ENCODE peak calls at places on chromosomes 6 and 20, in five cellular contexts. One of them, this sample, is unnamed.

GRCh38 chr6:26375270-26375669 is 7.6 kb upstream of the BTN2A2 start:
- ATAC-seq in Panc1: no peak
- ATAC-seq in GM23338: peak; percentile 53
- ATAC-seq in HCT116: no peak
- ATAC-seq in upper lobe of left lung: no peak
- ATAC-seq in this sample: no peak

GRCh38 chr6:11491998-11492397 is 45.6 kb upstream of the TMEM170B start:
- ATAC-seq in Panc1: no peak
- ATAC-seq in GM23338: no peak
- ATAC-seq in HCT116: no peak
- ATAC-seq in upper lobe of left lung: no peak
- ATAC-seq in this sample: no peak

GRCh38 chr6:113351183-113351834 is 505.8 kb upstream of the MARCKS start:
- ATAC-seq in Panc1: no peak
- ATAC-seq in GM23338: no peak
- ATAC-seq in HCT116: no peak
- ATAC-seq in upper lobe of left lung: peak; percentile 16
- ATAC-seq in this sample: no peak

GRCh38 chr6:20599302-20600051 is 65.2 kb downstream of the CDKAL1 start:
- ATAC-seq in Panc1: no peak
- ATAC-seq in GM23338: no peak
- ATAC-seq in HCT116: no peak
- ATAC-seq in upper lobe of left lung: no peak
- ATAC-seq in this sample: no peak

GRCh38 chr6:168683621-168684020 is 242.6 kb downstream of the SMOC2 start:
- ATAC-seq in Panc1: no peak
- ATAC-seq in GM23338: peak; percentile 70
- ATAC-seq in HCT116: no peak
- ATAC-seq in upper lobe of left lung: no peak
- ATAC-seq in this sample: no peak

GRCh38 chr20:6245436-6245835 is 122.6 kb upstream of the FERMT1 start:
- ATAC-seq in Panc1: no peak
- ATAC-seq in GM23338: no peak
- ATAC-seq in HCT116: no peak
- ATAC-seq in upper lobe of left lung: no peak
- ATAC-seq in this sample: no peak

GRCh38 chr6:138977242-138977641 is 10.8 kb downstream of the REPS1 start:
- ATAC-seq in Panc1: no peak
- ATAC-seq in GM23338: peak; percentile 14
- ATAC-seq in HCT116: no peak
- ATAC-seq in upper lobe of left lung: no peak
- ATAC-seq in this sample: no peak

GRCh38 chr6:116560130-116560529 is 6.6 kb downstream of the CALHM4 start:
- ATAC-seq in Panc1: no peak
- ATAC-seq in GM23338: no peak
- ATAC-seq in HCT116: no peak
- ATAC-seq in upper lobe of left lung: no peak
- ATAC-seq in this sample: no peak

GRCh38 chr6:408599-409102 is 17.1 kb downstream of the IRF4 start:
- ATAC-seq in Panc1: peak; percentile 56
- ATAC-seq in GM23338: peak; percentile 99
- ATAC-seq in HCT116: peak; percentile 100
- ATAC-seq in upper lobe of left lung: peak; percentile 95
- ATAC-seq in this sample: peak; percentile 91

GRCh38 chr6:51369485-51369884 is 550.8 kb downstream of the TFAP2B start:
- ATAC-seq in Panc1: no peak
- ATAC-seq in GM23338: no peak
- ATAC-seq in HCT116: no peak
- ATAC-seq in upper lobe of left lung: no peak
- ATAC-seq in this sample: no peak

GRCh38 chr6:98832282-98833100 is 1.9 kb upstream of the POU3F2 start:
- ATAC-seq in Panc1: peak; percentile 6
- ATAC-seq in GM23338: peak; percentile 4
- ATAC-seq in HCT116: no peak
- ATAC-seq in upper lobe of left lung: peak; percentile 68
- ATAC-seq in this sample: peak; percentile 3

GRCh38 chr20:33211817-33212424 is 5.2 kb upstream of the BPIFA3 start:
- ATAC-seq in Panc1: peak; percentile 96
- ATAC-seq in GM23338: peak; percentile 96
- ATAC-seq in HCT116: peak; percentile 95
- ATAC-seq in upper lobe of left lung: peak; percentile 46
- ATAC-seq in this sample: no peak

GRCh38 chr20:10699941-10700340 is 26.1 kb upstream of the JAG1 start:
- ATAC-seq in Panc1: no peak
- ATAC-seq in GM23338: no peak
- ATAC-seq in HCT116: no peak
- ATAC-seq in upper lobe of left lung: no peak
- ATAC-seq in this sample: no peak

GRCh38 chr20:44664127-44664526 is 12.6 kb upstream of the ADA start:
- ATAC-seq in Panc1: no peak
- ATAC-seq in GM23338: no peak
- ATAC-seq in HCT116: no peak
- ATAC-seq in upper lobe of left lung: peak; percentile 71
- ATAC-seq in this sample: peak; percentile 43

GRCh38 chr6:169933251-169933821 is 181.9 kb downstream of the ERMARD start:
- ATAC-seq in Panc1: no peak
- ATAC-seq in GM23338: peak; percentile 66
- ATAC-seq in HCT116: no peak
- ATAC-seq in upper lobe of left lung: no peak
- ATAC-seq in this sample: no peak

GRCh38 chr20:31819083-31819784 is at the start of gene MYLK2:
- ATAC-seq in Panc1: no peak
- ATAC-seq in GM23338: no peak
- ATAC-seq in HCT116: no peak
- ATAC-seq in upper lobe of left lung: no peak
- ATAC-seq in this sample: no peak

GRCh38 chr6:108850669-108851467 is 2.6 kb downstream of the ARMC2 start:
- ATAC-seq in Panc1: no peak
- ATAC-seq in GM23338: no peak
- ATAC-seq in HCT116: no peak
- ATAC-seq in upper lobe of left lung: no peak
- ATAC-seq in this sample: no peak

GRCh38 chr6:37851997-37852524 is 32.5 kb downstream of the ZFAND3 start:
- ATAC-seq in Panc1: no peak
- ATAC-seq in GM23338: no peak
- ATAC-seq in HCT116: no peak
- ATAC-seq in upper lobe of left lung: no peak
- ATAC-seq in this sample: no peak

GRCh38 chr20:47269309-47270165 is 87.0 kb downstream of the ZMYND8 start:
- ATAC-seq in Panc1: no peak
- ATAC-seq in GM23338: no peak
- ATAC-seq in HCT116: no peak
- ATAC-seq in upper lobe of left lung: no peak
- ATAC-seq in this sample: no peak

GRCh38 chr20:33711446-33711738 is 8.7 kb downstream of the PXMP4 start:
- ATAC-seq in Panc1: no peak
- ATAC-seq in GM23338: no peak
- ATAC-seq in HCT116: no peak
- ATAC-seq in upper lobe of left lung: no peak
- ATAC-seq in this sample: no peak

GRCh38 chr6:16596890-16597331 is 164.3 kb downstream of the ATXN1 start:
- ATAC-seq in Panc1: no peak
- ATAC-seq in GM23338: peak; percentile 85
- ATAC-seq in HCT116: no peak
- ATAC-seq in upper lobe of left lung: no peak
- ATAC-seq in this sample: no peak

GRCh38 chr20:5827098-5827853 is 77.1 kb downstream of the SHLD1 start:
- ATAC-seq in Panc1: no peak
- ATAC-seq in GM23338: no peak
- ATAC-seq in HCT116: no peak
- ATAC-seq in upper lobe of left lung: peak; percentile 24
- ATAC-seq in this sample: no peak

GRCh38 chr20:48817367-48818030 is 10.3 kb downstream of the PREX1 start:
- ATAC-seq in Panc1: no peak
- ATAC-seq in GM23338: no peak
- ATAC-seq in HCT116: no peak
- ATAC-seq in upper lobe of left lung: no peak
- ATAC-seq in this sample: no peak

GRCh38 chr6:72740135-72740534 is 118.3 kb downstream of the KCNQ5 start:
- ATAC-seq in Panc1: no peak
- ATAC-seq in GM23338: no peak
- ATAC-seq in HCT116: no peak
- ATAC-seq in upper lobe of left lung: no peak
- ATAC-seq in this sample: no peak

GRCh38 chr6:144007779-144008500 is at the start of gene PLAGL1:
- ATAC-seq in Panc1: peak; percentile 94
- ATAC-seq in GM23338: peak; percentile 89
- ATAC-seq in HCT116: peak; percentile 85
- ATAC-seq in upper lobe of left lung: peak; percentile 94
- ATAC-seq in this sample: peak; percentile 90

GRCh38 chr6:5517781-5518180 is 256.5 kb downstream of the FARS2 start:
- ATAC-seq in Panc1: no peak
- ATAC-seq in GM23338: no peak
- ATAC-seq in HCT116: no peak
- ATAC-seq in upper lobe of left lung: no peak
- ATAC-seq in this sample: no peak

GRCh38 chr6:78010130-78010529 is 357.3 kb downstream of the MEI4 start:
- ATAC-seq in Panc1: no peak
- ATAC-seq in GM23338: no peak
- ATAC-seq in HCT116: no peak
- ATAC-seq in upper lobe of left lung: no peak
- ATAC-seq in this sample: no peak

GRCh38 chr6:9516207-9516606 is 898.7 kb downstream of the TFAP2A start:
- ATAC-seq in Panc1: peak; percentile 96
- ATAC-seq in GM23338: peak; percentile 68
- ATAC-seq in HCT116: peak; percentile 93
- ATAC-seq in upper lobe of left lung: no peak
- ATAC-seq in this sample: no peak

GRCh38 chr6:152975204-152975915 is 7.5 kb downstream of the FBXO5 start:
- ATAC-seq in Panc1: no peak
- ATAC-seq in GM23338: no peak
- ATAC-seq in HCT116: no peak
- ATAC-seq in upper lobe of left lung: peak; percentile 78
- ATAC-seq in this sample: no peak

GRCh38 chr20:18138639-18139583 is 1.2 kb downstream of the KAT14 start:
- ATAC-seq in Panc1: no peak
- ATAC-seq in GM23338: no peak
- ATAC-seq in HCT116: no peak
- ATAC-seq in upper lobe of left lung: no peak
- ATAC-seq in this sample: no peak

GRCh38 chr20:40286991-40287531 is 402.0 kb downstream of the MAFB start:
- ATAC-seq in Panc1: no peak
- ATAC-seq in GM23338: peak; percentile 28
- ATAC-seq in HCT116: no peak
- ATAC-seq in upper lobe of left lung: peak; percentile 59
- ATAC-seq in this sample: no peak

GRCh38 chr6:138004423-138005287 is 102.6 kb downstream of the PERP start:
- ATAC-seq in Panc1: peak; percentile 81
- ATAC-seq in GM23338: peak; percentile 52
- ATAC-seq in HCT116: peak; percentile 71
- ATAC-seq in upper lobe of left lung: peak; percentile 42
- ATAC-seq in this sample: no peak

GRCh38 chr20:1001116-1001515 is 995 bp downstream of the RSPO4 start:
- ATAC-seq in Panc1: no peak
- ATAC-seq in GM23338: no peak
- ATAC-seq in HCT116: no peak
- ATAC-seq in upper lobe of left lung: no peak
- ATAC-seq in this sample: no peak

GRCh38 chr6:121526282-121526681 is 90.8 kb downstream of the GJA1 start:
- ATAC-seq in Panc1: no peak
- ATAC-seq in GM23338: peak; percentile 67
- ATAC-seq in HCT116: no peak
- ATAC-seq in upper lobe of left lung: no peak
- ATAC-seq in this sample: no peak

GRCh38 chr6:139030211-139030530 is 1.6 kb downstream of the ABRACL start:
- ATAC-seq in Panc1: no peak
- ATAC-seq in GM23338: no peak
- ATAC-seq in HCT116: no peak
- ATAC-seq in upper lobe of left lung: no peak
- ATAC-seq in this sample: no peak

GRCh38 chr6:33607784-33608161 is 13.3 kb upstream of the ITPR3 start:
- ATAC-seq in Panc1: peak; percentile 60
- ATAC-seq in GM23338: peak; percentile 6
- ATAC-seq in HCT116: peak; percentile 80
- ATAC-seq in upper lobe of left lung: no peak
- ATAC-seq in this sample: no peak

GRCh38 chr6:87825865-87826264 is 123.8 kb upstream of the AKIRIN2 start:
- ATAC-seq in Panc1: no peak
- ATAC-seq in GM23338: no peak
- ATAC-seq in HCT116: no peak
- ATAC-seq in upper lobe of left lung: peak; percentile 79
- ATAC-seq in this sample: no peak

GRCh38 chr6:79373880-79374279 is 139.4 kb upstream of the HMGN3 start:
- ATAC-seq in Panc1: no peak
- ATAC-seq in GM23338: no peak
- ATAC-seq in HCT116: no peak
- ATAC-seq in upper lobe of left lung: no peak
- ATAC-seq in this sample: no peak
- TF ChIP-seq POLR2AphosphoS5 in Panc1: no peak
- TF ChIP-seq POLR2AphosphoS5 in GM23338: no peak
- TF ChIP-seq POLR2AphosphoS5 in HCT116: no peak
- TF ChIP-seq POLR2AphosphoS5 in upper lobe of left lung: no peak
- TF ChIP-seq POLR2AphosphoS5 in this sample: no peak

GRCh38 chr20:61724376-61724775 is 341.3 kb downstream of the TAF4 start:
- ATAC-seq in Panc1: no peak
- ATAC-seq in GM23338: peak; percentile 92
- ATAC-seq in HCT116: peak; percentile 76
- ATAC-seq in upper lobe of left lung: no peak
- ATAC-seq in this sample: no peak
- H3K27me3 ChIP-seq in Panc1: peaks cover 2% of the 10 kb centered on the region
- H3K27me3 ChIP-seq in GM23338: no peaks in the 10 kb centered on the region
- H3K27me3 ChIP-seq in HCT116: peaks cover 29% of the 10 kb centered on the region
- H3K27me3 ChIP-seq in upper lobe of left lung: no peaks in the 10 kb centered on the region
- H3K27me3 ChIP-seq in this sample: peaks cover 61% of the 10 kb centered on the region

DNA sequence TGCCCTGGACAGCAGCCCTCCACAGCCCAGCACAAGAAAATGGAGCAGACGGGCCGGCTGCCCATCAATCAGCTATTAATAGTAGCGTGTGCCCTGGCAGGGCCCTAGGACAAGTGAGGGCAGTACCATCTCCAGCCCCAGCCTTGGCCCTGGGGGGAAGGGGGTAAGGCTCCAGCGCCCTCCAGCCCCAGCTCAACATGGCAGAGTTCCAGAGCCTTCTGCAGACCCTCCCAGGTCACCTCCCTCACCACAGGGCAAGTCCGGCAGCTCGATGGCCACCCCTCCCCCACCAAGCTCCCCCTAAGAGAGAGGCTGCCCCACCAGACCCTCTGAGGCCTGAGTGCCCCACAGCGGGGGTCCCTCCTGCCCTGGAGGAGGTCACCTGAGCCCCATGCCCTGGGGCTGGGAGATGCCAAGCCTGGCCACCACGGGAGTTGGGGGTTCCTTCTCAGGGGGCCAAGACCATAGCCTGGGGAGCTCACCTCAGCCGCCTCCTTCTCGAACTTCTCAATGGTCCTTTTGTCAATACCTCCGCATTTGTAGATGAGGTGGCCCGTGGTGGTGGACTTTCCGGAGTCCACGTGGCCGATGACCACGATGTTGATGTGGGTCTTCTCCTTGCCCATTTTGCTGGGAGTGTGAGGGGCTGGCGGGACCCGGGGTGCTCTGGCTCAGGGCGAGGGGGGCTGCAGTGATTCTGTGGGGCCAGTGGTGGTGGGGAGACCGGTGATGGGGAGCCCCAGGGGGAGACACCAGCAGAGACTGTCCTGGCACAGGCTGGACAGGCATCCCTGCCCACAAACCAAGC is 1.5 kb downstream of the EEF1A2 start:
- ATAC-seq in Panc1: peak; percentile 36
- ATAC-seq in GM23338: no peak
- ATAC-seq in HCT116: no peak
- ATAC-seq in upper lobe of left lung: no peak
- ATAC-seq in this sample: no peak
- H3K4me3 ChIP-seq in Panc1: peak overlapping the region; percentile 68
- H3K4me3 ChIP-seq in GM23338: peak overlapping the region; percentile 56
- H3K4me3 ChIP-seq in HCT116: peak overlapping the region; percentile 82
- H3K4me3 ChIP-seq in upper lobe of left lung: no peak overlapping the region
- H3K4me3 ChIP-seq in this sample: no peak overlapping the region

GRCh38 chr20:23257848-23258746 is 92.5 kb upstream of the NXT1 start:
- ATAC-seq in Panc1: peak; percentile 63
- ATAC-seq in GM23338: no peak
- ATAC-seq in HCT116: no peak
- ATAC-seq in upper lobe of left lung: peak; percentile 86
- ATAC-seq in this sample: peak; percentile 80
- TF ChIP-seq POLR2AphosphoS5 in Panc1: no peak
- TF ChIP-seq POLR2AphosphoS5 in GM23338: no peak
- TF ChIP-seq POLR2AphosphoS5 in HCT116: no peak
- TF ChIP-seq POLR2AphosphoS5 in upper lobe of left lung: peak; percentile 42
- TF ChIP-seq POLR2AphosphoS5 in this sample: peak; percentile 41